ENCODE peak calls at places on chromosome 5, in nine cellular contexts. One of them, this sample, is unnamed.
A peak's percentile ranks its signal among the peaks of the same experiment; 100 is the strongest.

GRCh38 chr5:81850494-81850893 is 99.6 kb upstream of the SSBP2 start:
- DNase-seq in fibroblast of pulmonary artery: no peak
- DNase-seq in cerebellum: no peak
- DNase-seq in BJ: peak; percentile 9
- DNase-seq in HFFc6: peak; percentile 20
- DNase-seq in prostate gland: no peak
- DNase-seq in GM12865: no peak
- DNase-seq in hepatic stellate cell: no peak
- DNase-seq in GM10248: no peak
- DNase-seq in this sample: no peak

GRCh38 chr5:71658916-71659661 is 60.0 kb upstream of the CARTPT start:
- DNase-seq in GM12865: peak; percentile 6
- DNase-seq in BJ: no peak
- DNase-seq in cerebellum: no peak
- DNase-seq in fibroblast of pulmonary artery: peak; percentile 3
- DNase-seq in hepatic stellate cell: no peak
- DNase-seq in GM10248: no peak
- DNase-seq in prostate gland: no peak
- DNase-seq in HFFc6: no peak
- DNase-seq in this sample: no peak

GRCh38 chr5:110854200-110854599 is 115.4 kb downstream of the SLC25A46 start:
- DNase-seq in fibroblast of pulmonary artery: peak; percentile 20
- DNase-seq in prostate gland: no peak
- DNase-seq in BJ: no peak
- DNase-seq in GM10248: no peak
- DNase-seq in hepatic stellate cell: no peak
- DNase-seq in HFFc6: no peak
- DNase-seq in GM12865: no peak
- DNase-seq in cerebellum: no peak
- DNase-seq in this sample: no peak

GRCh38 chr5:125198270-125198974 is 452.0 kb upstream of the ZNF608 start:
- DNase-seq in cerebellum: peak; percentile 77
- DNase-seq in hepatic stellate cell: peak; percentile 12
- DNase-seq in BJ: peak; percentile 36
- DNase-seq in fibroblast of pulmonary artery: peak; percentile 83
- DNase-seq in GM12865: peak; percentile 15
- DNase-seq in prostate gland: peak; percentile 74
- DNase-seq in GM10248: no peak
- DNase-seq in HFFc6: peak; percentile 35
- DNase-seq in this sample: no peak

GRCh38 chr5:20420991-20421595 is 433.1 kb upstream of the CDH18 start:
- DNase-seq in BJ: no peak
- DNase-seq in prostate gland: no peak
- DNase-seq in GM12865: no peak
- DNase-seq in HFFc6: no peak
- DNase-seq in GM10248: no peak
- DNase-seq in hepatic stellate cell: no peak
- DNase-seq in fibroblast of pulmonary artery: no peak
- DNase-seq in cerebellum: no peak
- DNase-seq in this sample: no peak

GRCh38 chr5:132459031-132459982 is 31.3 kb downstream of the IRF1 start:
- DNase-seq in cerebellum: no peak
- DNase-seq in prostate gland: no peak
- DNase-seq in BJ: no peak
- DNase-seq in GM12865: peak; percentile 76
- DNase-seq in HFFc6: no peak
- DNase-seq in fibroblast of pulmonary artery: peak; percentile 54
- DNase-seq in GM10248: peak; percentile 46
- DNase-seq in hepatic stellate cell: peak; percentile 65
- DNase-seq in this sample: peak; percentile 83

GRCh38 chr5:39217365-39218281 is 1.7 kb downstream of the FYB1 start:
- DNase-seq in hepatic stellate cell: peak; percentile 58
- DNase-seq in prostate gland: peak; percentile 64
- DNase-seq in GM10248: peak; percentile 65
- DNase-seq in fibroblast of pulmonary artery: peak; percentile 91
- DNase-seq in GM12865: peak; percentile 81
- DNase-seq in cerebellum: peak; percentile 53
- DNase-seq in BJ: peak; percentile 14
- DNase-seq in HFFc6: peak; percentile 74
- DNase-seq in this sample: peak; percentile 82

GRCh38 chr5:159211712-159212111 is 2.4 kb upstream of the RNF145 start:
- DNase-seq in BJ: no peak
- DNase-seq in fibroblast of pulmonary artery: no peak
- DNase-seq in HFFc6: no peak
- DNase-seq in GM12865: no peak
- DNase-seq in GM10248: no peak
- DNase-seq in cerebellum: no peak
- DNase-seq in prostate gland: no peak
- DNase-seq in hepatic stellate cell: no peak
- DNase-seq in this sample: no peak

GRCh38 chr5:142327111-142327842 is 2.5 kb upstream of the SPRY4 start:
- DNase-seq in cerebellum: no peak
- DNase-seq in HFFc6: peak; percentile 92
- DNase-seq in fibroblast of pulmonary artery: peak; percentile 72
- DNase-seq in prostate gland: no peak
- DNase-seq in GM12865: no peak
- DNase-seq in BJ: peak; percentile 80
- DNase-seq in GM10248: no peak
- DNase-seq in hepatic stellate cell: peak; percentile 73
- DNase-seq in this sample: no peak

GRCh38 chr5:56175465-56175864 is 57.7 kb downstream of the ANKRD55 start:
- DNase-seq in GM12865: no peak
- DNase-seq in HFFc6: peak; percentile 38
- DNase-seq in prostate gland: no peak
- DNase-seq in hepatic stellate cell: peak; percentile 41
- DNase-seq in BJ: peak; percentile 45
- DNase-seq in cerebellum: no peak
- DNase-seq in GM10248: no peak
- DNase-seq in fibroblast of pulmonary artery: peak; percentile 95
- DNase-seq in this sample: no peak

GRCh38 chr5:171990713-171991015 is 15.8 kb downstream of the FBXW11 start:
- DNase-seq in hepatic stellate cell: no peak
- DNase-seq in HFFc6: no peak
- DNase-seq in cerebellum: no peak
- DNase-seq in prostate gland: no peak
- DNase-seq in fibroblast of pulmonary artery: no peak
- DNase-seq in GM10248: no peak
- DNase-seq in BJ: no peak
- DNase-seq in GM12865: no peak
- DNase-seq in this sample: no peak

GRCh38 chr5:64417390-64417789 is 88.4 kb upstream of the RGS7BP start:
- DNase-seq in prostate gland: no peak
- DNase-seq in HFFc6: no peak
- DNase-seq in GM12865: no peak
- DNase-seq in GM10248: no peak
- DNase-seq in BJ: no peak
- DNase-seq in fibroblast of pulmonary artery: no peak
- DNase-seq in hepatic stellate cell: no peak
- DNase-seq in cerebellum: no peak
- DNase-seq in this sample: no peak

GRCh38 chr5:29897916-29898315 is 1295.6 kb upstream of the CDH6 start:
- DNase-seq in HFFc6: no peak
- DNase-seq in prostate gland: no peak
- DNase-seq in fibroblast of pulmonary artery: no peak
- DNase-seq in BJ: no peak
- DNase-seq in cerebellum: no peak
- DNase-seq in GM10248: no peak
- DNase-seq in hepatic stellate cell: no peak
- DNase-seq in GM12865: no peak
- DNase-seq in this sample: no peak

GRCh38 chr5:73674669-73675004 is 48.6 kb downstream of the ARHGEF28 start:
- DNase-seq in fibroblast of pulmonary artery: no peak
- DNase-seq in hepatic stellate cell: no peak
- DNase-seq in cerebellum: no peak
- DNase-seq in BJ: no peak
- DNase-seq in prostate gland: no peak
- DNase-seq in HFFc6: no peak
- DNase-seq in GM12865: no peak
- DNase-seq in GM10248: no peak
- DNase-seq in this sample: no peak

GRCh38 chr5:96761618-96762017 is 46.1 kb downstream of the ERAP1 start:
- DNase-seq in BJ: no peak
- DNase-seq in cerebellum: no peak
- DNase-seq in hepatic stellate cell: no peak
- DNase-seq in fibroblast of pulmonary artery: no peak
- DNase-seq in GM12865: no peak
- DNase-seq in prostate gland: no peak
- DNase-seq in GM10248: no peak
- DNase-seq in HFFc6: no peak
- DNase-seq in this sample: no peak

GRCh38 chr5:87825583-87825982 is 412.9 kb upstream of the CCNH start:
- DNase-seq in prostate gland: no peak
- DNase-seq in GM12865: no peak
- DNase-seq in BJ: no peak
- DNase-seq in cerebellum: peak; percentile 1
- DNase-seq in hepatic stellate cell: no peak
- DNase-seq in fibroblast of pulmonary artery: no peak
- DNase-seq in GM10248: no peak
- DNase-seq in HFFc6: no peak
- DNase-seq in this sample: no peak

GRCh38 chr5:157528036-157528632 is 47.4 kb downstream of the ADAM19 start:
- DNase-seq in GM12865: no peak
- DNase-seq in prostate gland: no peak
- DNase-seq in hepatic stellate cell: no peak
- DNase-seq in BJ: no peak
- DNase-seq in GM10248: no peak
- DNase-seq in HFFc6: no peak
- DNase-seq in cerebellum: no peak
- DNase-seq in fibroblast of pulmonary artery: no peak
- DNase-seq in this sample: no peak

GRCh38 chr5:91584352-91584751 is 201.2 kb upstream of the ARRDC3 start:
- DNase-seq in fibroblast of pulmonary artery: no peak
- DNase-seq in HFFc6: no peak
- DNase-seq in hepatic stellate cell: no peak
- DNase-seq in cerebellum: no peak
- DNase-seq in BJ: no peak
- DNase-seq in prostate gland: no peak
- DNase-seq in GM10248: no peak
- DNase-seq in GM12865: no peak
- DNase-seq in this sample: no peak

GRCh38 chr5:98296426-98296825 is 477.0 kb upstream of the RGMB start:
- DNase-seq in prostate gland: no peak
- DNase-seq in HFFc6: peak; percentile 17
- DNase-seq in BJ: no peak
- DNase-seq in cerebellum: no peak
- DNase-seq in GM12865: no peak
- DNase-seq in GM10248: no peak
- DNase-seq in fibroblast of pulmonary artery: peak; percentile 58
- DNase-seq in hepatic stellate cell: no peak
- DNase-seq in this sample: no peak

GRCh38 chr5:179267671-179268071 is 77.6 kb downstream of the ADAMTS2 start:
- DNase-seq in GM12865: no peak
- DNase-seq in BJ: no peak
- DNase-seq in GM10248: no peak
- DNase-seq in hepatic stellate cell: no peak
- DNase-seq in prostate gland: no peak
- DNase-seq in fibroblast of pulmonary artery: no peak
- DNase-seq in cerebellum: no peak
- DNase-seq in HFFc6: no peak
- DNase-seq in this sample: peak; percentile 70

GRCh38 chr5:56233230-56233629 is at the start of gene ANKRD55:
- DNase-seq in BJ: no peak
- DNase-seq in fibroblast of pulmonary artery: no peak
- DNase-seq in hepatic stellate cell: no peak
- DNase-seq in HFFc6: no peak
- DNase-seq in cerebellum: peak; percentile 5
- DNase-seq in GM10248: no peak
- DNase-seq in prostate gland: peak; percentile 15
- DNase-seq in GM12865: no peak
- DNase-seq in this sample: no peak

GRCh38 chr5:173498871-173499470 is 117.5 kb downstream of the BOD1 start:
- DNase-seq in HFFc6: no peak
- DNase-seq in fibroblast of pulmonary artery: peak; percentile 7
- DNase-seq in BJ: no peak
- DNase-seq in GM10248: no peak
- DNase-seq in GM12865: no peak
- DNase-seq in cerebellum: no peak
- DNase-seq in prostate gland: no peak
- DNase-seq in hepatic stellate cell: no peak
- DNase-seq in this sample: no peak

GRCh38 chr5:134145061-134145757 is 30.7 kb downstream of the TCF7 start:
- DNase-seq in BJ: no peak
- DNase-seq in prostate gland: no peak
- DNase-seq in cerebellum: no peak
- DNase-seq in hepatic stellate cell: no peak
- DNase-seq in fibroblast of pulmonary artery: no peak
- DNase-seq in HFFc6: no peak
- DNase-seq in GM12865: no peak
- DNase-seq in GM10248: no peak
- DNase-seq in this sample: no peak

GRCh38 chr5:154642499-154643245 is 112.5 kb upstream of the LARP1 start:
- DNase-seq in fibroblast of pulmonary artery: peak; percentile 40
- DNase-seq in prostate gland: no peak
- DNase-seq in HFFc6: peak; percentile 15
- DNase-seq in GM12865: no peak
- DNase-seq in GM10248: no peak
- DNase-seq in BJ: no peak
- DNase-seq in hepatic stellate cell: peak; percentile 42
- DNase-seq in cerebellum: no peak
- DNase-seq in this sample: no peak

GRCh38 chr5:108749130-108749861 is 1.6 kb downstream of the FER start:
- DNase-seq in fibroblast of pulmonary artery: no peak
- DNase-seq in HFFc6: no peak
- DNase-seq in cerebellum: peak; percentile 15
- DNase-seq in prostate gland: peak; percentile 59
- DNase-seq in BJ: no peak
- DNase-seq in GM10248: peak; percentile 62
- DNase-seq in hepatic stellate cell: peak; percentile 66
- DNase-seq in GM12865: peak; percentile 41
- DNase-seq in this sample: no peak